ENCODE peak calls at places on chromosomes 6 and 20, in ten cellular contexts. H is tibial artery, J is AG09309, Z is fibroblast of villous mesenchyme, C is left lung, P is AG10803, A is cardiac muscle cell, T is BE2C, N is Panc1, Y is esophagus squamous epithelium. Q is an unnamed sample.

GRCh38 chr20:11692567-11692966 is 225.1 kb upstream of the BTBD3 start:
- DNase-seq in H (no peak), J (no peak), Z (no peak), C (no peak), P (no peak), A (no peak), T (no peak), N (no peak), Y (no peak), Q (no peak)

GRCh38 chr6:116244284-116244683 is 9.6 kb downstream of the TSPYL4 start:
- DNase-seq in H (no peak), J (no peak), Z (no peak), C (no peak), P (no peak), A (no peak), T (peak; percentile 25), N (no peak), Y (no peak), Q (no peak)

GRCh38 chr6:144119376-144119775 is 24.0 kb upstream of the SF3B5 start:
- DNase-seq in H (no peak), J (no peak), Z (no peak), C (no peak), P (no peak), A (no peak), T (no peak), N (no peak), Y (no peak), Q (no peak)

GRCh38 chr6:75842732-75843131 is 93.7 kb downstream of the MYO6 start:
- DNase-seq in H (no peak), J (no peak), Z (no peak), C (no peak), P (no peak), A (no peak), T (no peak), N (no peak), Y (no peak), Q (no peak)

GRCh38 chr20:22720206-22720605 is 135.8 kb upstream of the FOXA2 start:
- DNase-seq in H (no peak), J (no peak), Z (no peak), C (no peak), P (no peak), A (no peak), T (no peak), N (no peak), Y (no peak), Q (no peak)

GRCh38 chr20:43744121-43744520 is 17.3 kb upstream of the GTSF1L start:
- DNase-seq in H (no peak), J (no peak), Z (no peak), C (no peak), P (no peak), A (no peak), T (no peak), N (no peak), Y (no peak), Q (peak; percentile 46)

GRCh38 chr6:30212865-30213653 is at the start of gene TRIM26:
- DNase-seq in H (peak; percentile 97), J (peak; percentile 84), Z (peak; percentile 98), C (peak; percentile 97), P (peak; percentile 95), A (peak; percentile 97), T (peak; percentile 97), N (peak; percentile 86), Y (peak; percentile 86), Q (peak; percentile 94)

GRCh38 chr6:89069536-89070163 is 10.9 kb upstream of the PNRC1 start:
- DNase-seq in H (no peak), J (no peak), Z (no peak), C (no peak), P (no peak), A (no peak), T (no peak), N (no peak), Y (no peak), Q (no peak)

GRCh38 chr6:56091159-56091869 is 156.1 kb downstream of the COL21A1 start:
- DNase-seq in H (no peak), J (peak; percentile 72), Z (peak; percentile 92), C (no peak), P (peak; percentile 86), A (peak; percentile 92), T (no peak), N (peak; percentile 77), Y (no peak), Q (peak; percentile 87)

GRCh38 chr6:55033021-55033546 is 141.2 kb upstream of the HCRTR2 start:
- DNase-seq in H (no peak), J (no peak), Z (peak; percentile 11), C (no peak), P (peak; percentile 47), A (no peak), T (no peak), N (no peak), Y (no peak), Q (no peak)

GRCh38 chr6:44705611-44706010 is 318.1 kb downstream of the CDC5L start:
- DNase-seq in H (no peak), J (no peak), Z (no peak), C (no peak), P (no peak), A (no peak), T (no peak), N (no peak), Y (no peak), Q (no peak)

GRCh38 chr20:50292324-50293243 is 102.0 kb downstream of the CEBPB start:
- DNase-seq in H (peak; percentile 96), J (peak; percentile 94), Z (peak; percentile 99), C (peak; percentile 95), P (peak; percentile 97), A (peak; percentile 97), T (peak; percentile 37), N (no peak), Y (peak; percentile 27), Q (peak; percentile 99)

GRCh38 chr20:24685736-24686135 is 216.3 kb downstream of the SYNDIG1 start:
- DNase-seq in H (no peak), J (no peak), Z (no peak), C (no peak), P (no peak), A (no peak), T (no peak), N (no peak), Y (no peak), Q (no peak)

DNA sequence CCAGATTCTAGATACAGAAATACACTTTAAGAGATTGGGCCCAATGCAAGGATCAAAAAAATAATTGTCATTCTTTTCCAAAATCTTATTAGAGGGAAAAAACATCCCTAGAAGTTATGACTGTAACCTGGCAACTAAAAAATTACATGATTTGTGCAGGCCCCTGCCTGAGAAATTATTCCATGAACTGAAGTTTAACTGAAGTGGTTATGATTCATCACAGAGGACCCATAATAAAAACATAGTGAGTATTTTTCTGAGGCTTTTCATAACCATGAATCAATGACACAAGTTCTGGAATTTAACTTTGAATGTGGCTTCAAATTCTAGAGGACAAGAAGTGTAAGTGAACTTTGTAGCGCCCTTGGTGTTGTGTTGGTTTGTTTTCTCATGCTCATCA is 31.1 kb upstream of the CARMIL1 start:
- DNase-seq in H (no peak), J (peak; percentile 45), Z (peak; percentile 37), C (no peak), P (peak; percentile 79), A (no peak), T (no peak), N (no peak), Y (no peak), Q (peak; percentile 60)
- TF ChIP-seq CTCF in H (no peak), J (no peak), Z (no peak), C (no peak), P (no peak), A (no peak), T (no peak), N (no peak), Y (no peak), Q (no peak)

DNA sequence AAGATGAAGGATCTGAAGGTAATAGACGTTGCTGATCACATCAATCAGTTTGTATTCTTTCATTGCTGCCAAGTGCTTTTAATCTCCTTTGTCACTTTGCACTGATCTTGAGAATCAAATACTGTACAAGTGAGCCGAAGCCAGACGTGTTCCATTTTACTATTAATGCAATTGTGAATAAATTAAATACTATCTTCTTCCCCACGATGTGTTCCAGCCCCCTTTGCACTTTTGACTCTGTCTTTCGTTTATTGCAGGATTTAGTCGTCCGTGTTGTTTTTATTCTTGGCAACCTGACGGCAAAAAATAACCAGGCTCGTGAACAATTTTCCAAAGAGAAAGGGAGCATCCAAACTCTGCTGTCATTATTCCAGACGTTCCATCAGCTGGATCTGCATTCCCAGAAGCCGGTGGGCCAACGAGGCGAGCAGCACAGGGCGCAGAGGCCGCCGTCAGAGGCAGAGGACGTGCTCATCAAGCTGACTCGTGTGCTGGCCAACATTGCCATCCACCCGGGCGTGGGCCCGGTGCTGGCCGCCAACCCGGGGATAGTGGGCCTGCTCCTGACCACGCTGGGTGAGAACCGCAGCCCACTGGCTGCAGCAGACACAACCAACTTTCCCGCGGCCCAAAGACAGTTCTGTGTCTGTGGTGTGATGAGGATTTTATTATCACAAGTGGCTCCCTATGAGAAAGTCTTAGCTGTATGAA is 104.7 kb downstream of the ARMC2 start:
- DNase-seq in H (no peak), J (no peak), Z (no peak), C (peak; percentile 70), P (no peak), A (no peak), T (no peak), N (no peak), Y (no peak), Q (peak; percentile 33)
- H3K4me3 ChIP-seq in H (no peak overlapping the region), J (no peak overlapping the region), Z (no peak overlapping the region), C (no peak overlapping the region), P (no peak overlapping the region), A (no peak overlapping the region), T (no peak overlapping the region), N (no peak overlapping the region), Y (no peak overlapping the region), Q (no peak overlapping the region)

GRCh38 chr6:37257634-37258404 is at the start of the genes TBC1D22B and TMEM217:
- DNase-seq in H (peak; percentile 96), J (peak; percentile 69), Z (peak; percentile 95), C (peak; percentile 98), P (peak; percentile 90), A (peak; percentile 95), T (peak; percentile 96), N (peak; percentile 78), Y (peak; percentile 61), Q (peak; percentile 91)

GRCh38 chr6:37258716-37259115 is 772 bp upstream of the TMEM217 start:
- DNase-seq in H (no peak), J (no peak), Z (no peak), C (no peak), P (no peak), A (no peak), T (no peak), N (no peak), Y (no peak), Q (no peak)

GRCh38 chr6:37259191-37259590 is 1.2 kb upstream of the TMEM217 start:
- DNase-seq in H (no peak), J (no peak), Z (no peak), C (no peak), P (no peak), A (no peak), T (no peak), N (no peak), Y (no peak), Q (no peak)

GRCh38 chr6:37257320-37257633 is 295 bp upstream of the TBC1D22B start:
- DNase-seq in H (no peak), J (no peak), Z (no peak), C (no peak), P (no peak), A (no peak), T (no peak), N (no peak), Y (no peak), Q (no peak)

GRCh38 chr6:37258405-37258704 is 411 bp upstream of the TMEM217 start:
- DNase-seq in H (no peak), J (no peak), Z (no peak), C (no peak), P (no peak), A (no peak), T (no peak), N (no peak), Y (no peak), Q (no peak)
- TF ChIP-seq CTCF in H (no peak), J (no peak), Z (peak; percentile 21), C (no peak), P (no peak), A (no peak), T (no peak), N (no peak), Y (no peak), Q (no peak)

GRCh38 chr6:16583151-16583762 is 178.0 kb downstream of the ATXN1 start:
- DNase-seq in H (no peak), J (no peak), Z (peak; percentile 35), C (no peak), P (no peak), A (no peak), T (no peak), N (no peak), Y (no peak), Q (peak; percentile 40)
- H3K4me3 ChIP-seq in H (no peak overlapping the region), J (no peak overlapping the region), Z (peak overlapping the region; percentile 17), C (no peak overlapping the region), P (no peak overlapping the region), A (no peak overlapping the region), T (no peak overlapping the region), N (no peak overlapping the region), Y (peak overlapping the region; percentile 9), Q (no peak overlapping the region)

Q was measured in fibroblast of mammary gland.